ENCODE peak calls at places on chromosomes 4 and X, in nine cellular contexts. T is Peyer's patch, P is upper lobe of left lung, O is ovary, V is H54, S is heart left ventricle, U is right lobe of liver, E is suprapubic skin, H is adrenal gland. Q is an unnamed sample.

GRCh38 chrX:14939644-14940043 is 66.4 kb downstream of the MOSPD2 start:
- DNase-seq in U (no peak), P (no peak), O (no peak), E (no peak), H (peak), V (no peak), T (no peak), S (no peak), Q (no peak)

GRCh38 chr4:95044204-95044848 is 286.6 kb downstream of the BMPR1B start:
- DNase-seq in V (no peak), P (no peak), H (no peak), S (no peak), O (no peak), E (no peak), T (no peak), U (no peak), Q (no peak)

GRCh38 chr4:102625232-102625930 is 124.2 kb downstream of the NFKB1 start:
- DNase-seq in O (peak), H (peak), V (no peak), U (peak), P (peak), E (no peak), S (peak), T (no peak), Q (peak)

GRCh38 chr4:173362666-173363065 is 8.1 kb upstream of the SAP30 start:
- DNase-seq in V (no peak), E (no peak), S (no peak), O (no peak), H (no peak), T (no peak), U (no peak), P (no peak), Q (no peak)

GRCh38 chr4:40832175-40832574 is 82.4 kb downstream of the NSUN7 start:
- DNase-seq in P (no peak), O (no peak), H (no peak), T (no peak), V (no peak), S (no peak), U (no peak), E (no peak), Q (no peak)

GRCh38 chrX:133045986-133046385 is 50.9 kb downstream of the USP26 start:
- DNase-seq in V (no peak), T (no peak), U (no peak), O (no peak), P (no peak), S (no peak), E (no peak), H (peak), Q (no peak)

GRCh38 chr4:16858275-16858752 is 40.1 kb downstream of the LDB2 start:
- DNase-seq in O (no peak), P (no peak), E (no peak), H (peak), V (no peak), U (no peak), T (no peak), S (no peak), Q (no peak)

GRCh38 chrX:85630901-85631300 is 251.4 kb upstream of the POF1B start:
- DNase-seq in V (no peak), O (no peak), T (no peak), E (no peak), P (no peak), S (no peak), U (no peak), H (no peak), Q (no peak)

GRCh38 chr4:49221209-49221608 is 235.1 kb downstream of the CWH43 start:
- DNase-seq in V (no peak), T (peak), O (no peak), P (no peak), S (no peak), E (no peak), U (no peak), H (no peak), Q (no peak)

DNA sequence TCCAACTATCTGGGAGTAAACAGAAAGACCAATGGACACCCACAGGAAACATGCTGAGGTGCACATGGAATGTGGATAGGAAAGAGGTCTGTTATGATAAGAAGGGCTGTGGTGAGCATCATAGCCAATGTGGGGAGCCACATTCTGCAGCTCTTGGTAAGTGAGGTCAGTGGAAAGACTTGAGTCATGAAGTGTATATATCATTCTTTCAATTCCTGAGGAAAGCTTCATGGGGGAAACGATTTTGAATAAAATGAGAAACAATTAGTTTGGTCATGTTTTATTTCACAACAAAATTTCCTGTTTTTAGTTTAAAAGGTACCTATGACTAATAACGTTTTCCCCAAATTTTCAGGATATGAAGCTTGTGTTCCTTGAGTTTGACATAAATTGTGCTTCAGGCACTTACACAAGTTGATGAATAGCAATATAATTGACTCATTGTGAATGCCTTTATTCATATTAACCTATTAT is 41.4 kb upstream of the RASSF6 start:
- DNase-seq in E (no peak), H (no peak), O (no peak), P (no peak), V (peak), U (no peak), S (no peak), T (no peak), Q (no peak)
- TF ChIP-seq POLR2A in E (no peak), H (no peak), O (no peak), P (no peak), V (no peak), U (no peak), S (no peak), T (no peak), Q (no peak)

GRCh38 chr4:165112258-165113156 is at the start of gene TMEM192:
- DNase-seq in T (peak), P (peak), O (peak), H (peak), S (peak), U (peak), V (peak), E (peak), Q (peak)
- TF ChIP-seq POLR2A in T (peak), P (no peak), O (peak), H (peak), S (no peak), U (peak), V (peak), E (peak), Q (peak)

GRCh38 chr4:71187399-71188196 is 151.2 kb upstream of the SLC4A4 start:
- DNase-seq in O (peak), S (peak), V (no peak), H (no peak), T (peak), U (peak), E (no peak), P (peak), Q (peak)
- TF ChIP-seq POLR2A in O (no peak), S (no peak), V (no peak), H (no peak), T (peak), U (peak), E (no peak), P (no peak), Q (no peak)

DNA sequence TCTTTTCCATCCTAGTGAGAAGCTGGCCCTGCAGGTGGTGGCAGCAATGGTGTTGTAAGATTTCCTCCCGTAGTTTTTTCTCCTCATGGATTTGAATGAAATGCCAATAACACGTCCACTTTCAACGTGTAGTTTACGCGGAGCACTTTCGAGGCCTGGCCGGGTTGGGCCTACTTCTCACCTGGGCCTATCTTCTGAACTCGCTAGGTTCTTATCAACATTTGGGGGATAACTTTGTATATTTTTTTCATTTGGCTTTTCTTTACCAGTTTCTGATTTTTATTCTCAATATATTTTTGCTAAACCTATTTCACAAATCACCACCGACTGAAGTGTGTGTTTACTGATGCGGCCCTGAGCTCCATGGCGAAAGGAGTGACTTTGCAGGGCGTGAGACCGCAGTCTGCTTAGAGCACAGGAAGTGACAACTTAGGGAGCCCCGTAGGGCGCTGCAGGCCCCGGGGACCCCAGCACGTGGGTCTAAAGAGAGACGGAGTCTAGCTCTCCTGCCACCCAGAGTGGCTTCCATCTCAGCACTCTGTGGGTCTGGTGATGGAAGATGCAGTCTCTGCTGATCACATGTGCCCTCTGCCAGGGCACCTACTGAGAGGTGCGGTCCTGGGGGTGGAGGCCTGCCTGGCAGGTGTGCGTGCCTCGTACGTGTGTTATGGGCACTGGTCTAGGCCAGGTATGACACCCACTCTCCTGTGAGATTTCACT is 29.1 kb downstream of the NELFA start:
- DNase-seq in V (no peak), O (no peak), E (no peak), S (no peak), P (no peak), T (no peak), H (no peak), U (no peak), Q (no peak)
- TF ChIP-seq POLR2A in V (no peak), O (no peak), E (no peak), S (no peak), P (no peak), T (no peak), H (no peak), U (no peak), Q (no peak)

Q was measured in erythroblast.